ENCODE peak calls at places on chromosomes 6 and 20, in ten cellular contexts. One of them, this sample, is unnamed.

GRCh38 chr6:156348376-156348775 is 428.8 kb upstream of the ARID1B start:
- DNase-seq in Peyer's patch: no peak
- DNase-seq in cardiac fibroblast: no peak
- DNase-seq in SK-N-MC: peak
- DNase-seq in HL-60: no peak
- DNase-seq in DND-41: no peak
- DNase-seq in brain microvascular endothelial cell: no peak
- DNase-seq in heart right ventricle: no peak
- DNase-seq in CD8-positive, alpha-beta T cell: no peak
- DNase-seq in HCT116: no peak
- DNase-seq in this sample: no peak

GRCh38 chr6:82067021-82067420 is 180.5 kb downstream of the IBTK start:
- DNase-seq in CD8-positive, alpha-beta T cell: no peak
- DNase-seq in brain microvascular endothelial cell: no peak
- DNase-seq in HL-60: no peak
- DNase-seq in Peyer's patch: no peak
- DNase-seq in heart right ventricle: no peak
- DNase-seq in SK-N-MC: no peak
- DNase-seq in HCT116: no peak
- DNase-seq in DND-41: peak
- DNase-seq in cardiac fibroblast: peak
- DNase-seq in this sample: no peak

GRCh38 chr20:10715035-10715434 is 41.2 kb upstream of the JAG1 start:
- DNase-seq in HL-60: no peak
- DNase-seq in HCT116: no peak
- DNase-seq in Peyer's patch: no peak
- DNase-seq in heart right ventricle: no peak
- DNase-seq in DND-41: no peak
- DNase-seq in CD8-positive, alpha-beta T cell: no peak
- DNase-seq in brain microvascular endothelial cell: peak
- DNase-seq in cardiac fibroblast: no peak
- DNase-seq in SK-N-MC: no peak
- DNase-seq in this sample: no peak

GRCh38 chr20:49956689-49957443 is 20.7 kb downstream of the RNF114 start:
- DNase-seq in Peyer's patch: no peak
- DNase-seq in brain microvascular endothelial cell: no peak
- DNase-seq in HCT116: no peak
- DNase-seq in DND-41: no peak
- DNase-seq in CD8-positive, alpha-beta T cell: no peak
- DNase-seq in heart right ventricle: peak
- DNase-seq in HL-60: no peak
- DNase-seq in SK-N-MC: no peak
- DNase-seq in cardiac fibroblast: no peak
- DNase-seq in this sample: peak

GRCh38 chr6:3337521-3338350 is 79.0 kb downstream of the PSMG4 start:
- DNase-seq in DND-41: no peak
- DNase-seq in HCT116: no peak
- DNase-seq in HL-60: no peak
- DNase-seq in brain microvascular endothelial cell: no peak
- DNase-seq in cardiac fibroblast: no peak
- DNase-seq in heart right ventricle: no peak
- DNase-seq in CD8-positive, alpha-beta T cell: no peak
- DNase-seq in SK-N-MC: no peak
- DNase-seq in Peyer's patch: no peak
- DNase-seq in this sample: no peak

GRCh38 chr6:142377112-142377848 is 75.5 kb downstream of the ADGRG6 start:
- DNase-seq in DND-41: no peak
- DNase-seq in brain microvascular endothelial cell: no peak
- DNase-seq in heart right ventricle: peak
- DNase-seq in HL-60: no peak
- DNase-seq in HCT116: peak
- DNase-seq in SK-N-MC: no peak
- DNase-seq in cardiac fibroblast: peak
- DNase-seq in CD8-positive, alpha-beta T cell: no peak
- DNase-seq in Peyer's patch: no peak
- DNase-seq in this sample: no peak

GRCh38 chr20:50019466-50020256 is 36.9 kb downstream of the SNAI1 start:
- DNase-seq in HCT116: no peak
- DNase-seq in HL-60: no peak
- DNase-seq in heart right ventricle: peak
- DNase-seq in Peyer's patch: no peak
- DNase-seq in CD8-positive, alpha-beta T cell: no peak
- DNase-seq in DND-41: no peak
- DNase-seq in cardiac fibroblast: no peak
- DNase-seq in SK-N-MC: no peak
- DNase-seq in brain microvascular endothelial cell: no peak
- DNase-seq in this sample: peak

GRCh38 chr6:170074435-170074834 is 216.4 kb downstream of the DLL1 start:
- DNase-seq in SK-N-MC: no peak
- DNase-seq in DND-41: no peak
- DNase-seq in cardiac fibroblast: no peak
- DNase-seq in Peyer's patch: peak
- DNase-seq in heart right ventricle: no peak
- DNase-seq in HL-60: no peak
- DNase-seq in CD8-positive, alpha-beta T cell: no peak
- DNase-seq in HCT116: no peak
- DNase-seq in brain microvascular endothelial cell: no peak
- DNase-seq in this sample: no peak

GRCh38 chr6:48111575-48111974 is 578 bp upstream of the PTCHD4 start:
- DNase-seq in CD8-positive, alpha-beta T cell: no peak
- DNase-seq in heart right ventricle: no peak
- DNase-seq in HCT116: no peak
- DNase-seq in cardiac fibroblast: no peak
- DNase-seq in brain microvascular endothelial cell: no peak
- DNase-seq in Peyer's patch: no peak
- DNase-seq in HL-60: no peak
- DNase-seq in SK-N-MC: no peak
- DNase-seq in DND-41: no peak
- DNase-seq in this sample: no peak

GRCh38 chr20:3068986-3069900 is 2.2 kb upstream of the OXT start:
- DNase-seq in cardiac fibroblast: no peak
- DNase-seq in HL-60: no peak
- DNase-seq in brain microvascular endothelial cell: peak
- DNase-seq in HCT116: no peak
- DNase-seq in SK-N-MC: no peak
- DNase-seq in Peyer's patch: no peak
- DNase-seq in CD8-positive, alpha-beta T cell: peak
- DNase-seq in DND-41: no peak
- DNase-seq in heart right ventricle: no peak
- DNase-seq in this sample: no peak

GRCh38 chr20:1415667-1416468 is 23.0 kb upstream of the FKBP1A start:
- DNase-seq in heart right ventricle: no peak
- DNase-seq in Peyer's patch: peak
- DNase-seq in HCT116: peak
- DNase-seq in cardiac fibroblast: peak
- DNase-seq in HL-60: no peak
- DNase-seq in DND-41: no peak
- DNase-seq in SK-N-MC: no peak
- DNase-seq in brain microvascular endothelial cell: peak
- DNase-seq in CD8-positive, alpha-beta T cell: no peak
- DNase-seq in this sample: no peak
- H3K4me3 ChIP-seq in heart right ventricle: no peak
- H3K4me3 ChIP-seq in Peyer's patch: no peak
- H3K4me3 ChIP-seq in HCT116: peak
- H3K4me3 ChIP-seq in cardiac fibroblast: no peak
- H3K4me3 ChIP-seq in HL-60: no peak
- H3K4me3 ChIP-seq in DND-41: no peak
- H3K4me3 ChIP-seq in SK-N-MC: no peak
- H3K4me3 ChIP-seq in brain microvascular endothelial cell: no peak
- H3K4me3 ChIP-seq in CD8-positive, alpha-beta T cell: no peak
- H3K4me3 ChIP-seq in this sample: no peak

GRCh38 chr6:35342258-35343091 is at the start of gene PPARD:
- DNase-seq in CD8-positive, alpha-beta T cell: peak
- DNase-seq in SK-N-MC: peak
- DNase-seq in HL-60: peak
- DNase-seq in cardiac fibroblast: peak
- DNase-seq in heart right ventricle: peak
- DNase-seq in DND-41: peak
- DNase-seq in HCT116: peak
- DNase-seq in brain microvascular endothelial cell: peak
- DNase-seq in Peyer's patch: peak
- DNase-seq in this sample: peak

GRCh38 chr6:35343092-35343834 is 905 bp downstream of the PPARD start:
- DNase-seq in cardiac fibroblast: peak
- DNase-seq in CD8-positive, alpha-beta T cell: no peak
- DNase-seq in brain microvascular endothelial cell: no peak
- DNase-seq in HCT116: no peak
- DNase-seq in SK-N-MC: no peak
- DNase-seq in HL-60: no peak
- DNase-seq in DND-41: no peak
- DNase-seq in heart right ventricle: peak
- DNase-seq in Peyer's patch: peak
- DNase-seq in this sample: peak

GRCh38 chr6:35341557-35341956 is 801 bp upstream of the PPARD start:
- DNase-seq in SK-N-MC: no peak
- DNase-seq in HCT116: peak
- DNase-seq in cardiac fibroblast: no peak
- DNase-seq in DND-41: no peak
- DNase-seq in HL-60: no peak
- DNase-seq in heart right ventricle: no peak
- DNase-seq in brain microvascular endothelial cell: no peak
- DNase-seq in Peyer's patch: no peak
- DNase-seq in CD8-positive, alpha-beta T cell: no peak
- DNase-seq in this sample: no peak

DNA sequence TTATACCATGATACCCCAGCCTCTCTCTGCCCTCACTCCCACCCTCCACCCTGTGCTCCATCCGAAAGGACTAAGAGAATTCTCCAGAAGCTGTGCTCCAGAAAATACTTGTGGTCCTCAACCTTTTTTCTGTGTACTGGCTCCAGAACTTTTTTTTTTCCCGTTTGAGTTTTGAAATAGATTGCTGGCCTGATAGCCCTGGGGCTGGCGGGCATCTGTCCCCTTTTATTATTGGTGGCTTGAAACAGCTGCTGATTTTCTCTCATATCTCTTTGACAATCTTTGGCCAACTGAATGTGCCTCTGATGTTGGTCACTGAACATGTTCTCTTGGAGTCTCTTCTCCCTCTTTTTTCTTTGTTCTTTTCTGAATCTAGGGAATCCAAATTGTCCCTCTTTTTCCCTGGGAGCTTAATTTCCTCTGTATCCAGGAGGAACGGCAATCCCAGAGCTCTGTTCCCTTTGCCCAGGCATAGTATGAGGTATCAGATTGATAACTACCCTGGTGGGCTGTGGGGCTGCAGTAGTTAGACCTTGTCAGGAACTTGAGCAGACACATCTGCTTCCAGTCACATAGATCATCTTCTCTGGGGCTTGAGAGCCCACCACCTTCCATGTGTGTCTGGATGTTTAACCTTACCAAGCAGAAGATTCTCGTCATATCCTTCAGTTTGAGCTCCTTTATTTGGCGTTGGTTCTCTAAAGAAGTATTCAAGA is 1.6 kb downstream of the PPARD start:
- DNase-seq in HL-60: no peak
- DNase-seq in HCT116: no peak
- DNase-seq in DND-41: no peak
- DNase-seq in brain microvascular endothelial cell: no peak
- DNase-seq in cardiac fibroblast: no peak
- DNase-seq in SK-N-MC: no peak
- DNase-seq in CD8-positive, alpha-beta T cell: no peak
- DNase-seq in heart right ventricle: no peak
- DNase-seq in Peyer's patch: no peak
- DNase-seq in this sample: no peak
- H3K4me3 ChIP-seq in HL-60: peak
- H3K4me3 ChIP-seq in HCT116: peak
- H3K4me3 ChIP-seq in DND-41: no peak
- H3K4me3 ChIP-seq in brain microvascular endothelial cell: peak
- H3K4me3 ChIP-seq in cardiac fibroblast: peak
- H3K4me3 ChIP-seq in SK-N-MC: peak
- H3K4me3 ChIP-seq in CD8-positive, alpha-beta T cell: peak
- H3K4me3 ChIP-seq in heart right ventricle: peak
- H3K4me3 ChIP-seq in Peyer's patch: peak
- H3K4me3 ChIP-seq in this sample: peak

DNA sequence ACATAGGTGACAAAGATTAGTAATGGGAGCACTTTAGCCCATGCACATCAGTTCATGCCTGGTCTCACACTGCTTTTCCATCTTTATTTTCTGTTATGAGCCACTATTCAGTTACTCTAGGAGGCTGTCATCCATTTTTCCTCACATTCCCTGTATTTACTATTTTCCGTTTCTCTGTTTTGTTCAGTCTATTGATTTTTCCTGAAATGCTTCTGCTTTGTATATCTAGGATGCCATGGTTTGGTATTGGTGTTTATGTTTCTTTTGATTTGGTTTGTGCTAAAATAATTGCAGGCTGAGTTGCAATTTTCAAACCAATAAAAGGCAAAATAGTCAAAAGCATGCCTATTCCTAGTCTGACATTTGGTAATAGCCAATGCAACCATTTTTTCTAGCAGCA is 28.9 kb upstream of the ZNF292 start:
- DNase-seq in brain microvascular endothelial cell: no peak
- DNase-seq in DND-41: no peak
- DNase-seq in cardiac fibroblast: no peak
- DNase-seq in HCT116: no peak
- DNase-seq in SK-N-MC: no peak
- DNase-seq in CD8-positive, alpha-beta T cell: no peak
- DNase-seq in HL-60: no peak
- DNase-seq in Peyer's patch: no peak
- DNase-seq in heart right ventricle: no peak
- DNase-seq in this sample: no peak
- H3K4me3 ChIP-seq in brain microvascular endothelial cell: no peak
- H3K4me3 ChIP-seq in DND-41: no peak
- H3K4me3 ChIP-seq in cardiac fibroblast: no peak
- H3K4me3 ChIP-seq in HCT116: no peak
- H3K4me3 ChIP-seq in SK-N-MC: no peak
- H3K4me3 ChIP-seq in CD8-positive, alpha-beta T cell: no peak
- H3K4me3 ChIP-seq in HL-60: no peak
- H3K4me3 ChIP-seq in Peyer's patch: no peak
- H3K4me3 ChIP-seq in heart right ventricle: no peak
- H3K4me3 ChIP-seq in this sample: no peak

DNA sequence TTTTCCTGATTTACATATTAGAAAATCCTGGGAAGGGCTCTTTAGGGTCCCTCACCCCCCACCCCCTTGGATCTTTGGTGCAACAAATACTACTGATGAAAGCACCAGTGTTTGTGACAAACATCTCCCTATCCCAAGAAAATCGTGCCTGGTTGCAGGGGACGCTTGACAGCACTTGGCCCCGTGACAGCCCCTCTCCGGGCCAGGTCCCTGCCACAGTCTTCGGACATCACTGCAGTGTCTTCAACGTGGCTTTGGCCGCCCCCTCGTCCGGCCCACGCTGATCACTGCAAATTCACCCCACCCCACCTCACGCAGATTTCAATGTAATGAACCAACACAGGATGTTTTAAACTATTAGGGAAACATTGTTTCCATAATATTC is 43.3 kb downstream of the GNAS start:
- DNase-seq in brain microvascular endothelial cell: no peak
- DNase-seq in HCT116: no peak
- DNase-seq in CD8-positive, alpha-beta T cell: no peak
- DNase-seq in SK-N-MC: no peak
- DNase-seq in heart right ventricle: peak
- DNase-seq in cardiac fibroblast: no peak
- DNase-seq in HL-60: no peak
- DNase-seq in Peyer's patch: no peak
- DNase-seq in DND-41: no peak
- DNase-seq in this sample: no peak
- H3K4me3 ChIP-seq in brain microvascular endothelial cell: no peak
- H3K4me3 ChIP-seq in HCT116: no peak
- H3K4me3 ChIP-seq in CD8-positive, alpha-beta T cell: no peak
- H3K4me3 ChIP-seq in SK-N-MC: no peak
- H3K4me3 ChIP-seq in heart right ventricle: peak
- H3K4me3 ChIP-seq in cardiac fibroblast: no peak
- H3K4me3 ChIP-seq in HL-60: no peak
- H3K4me3 ChIP-seq in Peyer's patch: no peak
- H3K4me3 ChIP-seq in DND-41: no peak
- H3K4me3 ChIP-seq in this sample: peak